ENCODE peak calls at places on chromosomes 6 and 20, in ten cellular contexts. B is fibroblast of the conjunctiva, C is mesothelial cell of epicardium, U is dorsolateral prefrontal cortex, X is foreskin fibroblast, L is NCI-H1694, R is IMR-90, S is WTC11, W is NCI-H2081, P is RWPE1. J is an unnamed sample.

GRCh38 chr6:24117016-24117415 is 9.0 kb upstream of the NRSN1 start:
- DNase-seq in B (no peak), C (no peak), U (no peak), X (no peak), L (no peak), R (no peak), S (no peak), W (no peak), P (no peak), J (no peak)

GRCh38 chr6:125745281-125746018 is 4.0 kb upstream of the HEY2 start:
- DNase-seq in B (no peak), C (no peak), U (no peak), X (no peak), L (no peak), R (no peak), S (peak), W (no peak), P (no peak), J (no peak)

GRCh38 chr6:7390218-7390878 is 740 bp downstream of the RIOK1 start:
- DNase-seq in B (no peak), C (no peak), U (no peak), X (peak), L (no peak), R (peak), S (no peak), W (no peak), P (no peak), J (peak)

GRCh38 chr6:168117942-168118341 is 38.9 kb upstream of the FRMD1 start:
- DNase-seq in B (no peak), C (no peak), U (peak), X (no peak), L (no peak), R (no peak), S (no peak), W (no peak), P (no peak), J (no peak)

GRCh38 chr6:21831531-21832291 is 238.2 kb downstream of the SOX4 start:
- DNase-seq in B (no peak), C (no peak), U (no peak), X (no peak), L (no peak), R (peak), S (no peak), W (no peak), P (no peak), J (no peak)

GRCh38 chr6:9360881-9361280 is 925.5 kb upstream of the SLC35B3 start:
- DNase-seq in B (no peak), C (no peak), U (no peak), X (peak), L (no peak), R (peak), S (no peak), W (no peak), P (no peak), J (no peak)

GRCh38 chr20:36919715-36920333 is 31.7 kb downstream of the SAMHD1 start:
- DNase-seq in B (peak), C (no peak), U (no peak), X (peak), L (peak), R (peak), S (no peak), W (peak), P (peak), J (peak)

GRCh38 chr6:33317418-33317667 is 201 bp downstream of the ZBTB22 start:
- DNase-seq in B (no peak), C (no peak), U (no peak), X (no peak), L (no peak), R (no peak), S (peak), W (no peak), P (peak), J (no peak)

GRCh38 chr6:17120019-17120418 is 18.2 kb downstream of the STMND1 start:
- DNase-seq in B (no peak), C (no peak), U (no peak), X (no peak), L (no peak), R (peak), S (no peak), W (no peak), P (no peak), J (no peak)

GRCh38 chr20:54340667-54341081 is 132.8 kb downstream of the PFDN4 start:
- DNase-seq in B (peak), C (no peak), U (no peak), X (peak), L (no peak), R (peak), S (no peak), W (no peak), P (peak), J (no peak)

GRCh38 chr6:111727798-111728197 is 122.1 kb upstream of the TRAF3IP2 start:
- DNase-seq in B (no peak), C (no peak), U (no peak), X (peak), L (peak), R (peak), S (no peak), W (no peak), P (no peak), J (no peak)

GRCh38 chr6:50610562-50610961 is 102.8 kb upstream of the TFAP2D start:
- DNase-seq in B (no peak), C (no peak), U (no peak), X (no peak), L (no peak), R (no peak), S (no peak), W (no peak), P (no peak), J (no peak)

GRCh38 chr20:9978395-9979004 is 56.3 kb upstream of the ANKEF1 start:
- DNase-seq in B (peak), C (no peak), U (peak), X (peak), L (peak), R (peak), S (no peak), W (peak), P (peak), J (peak)

GRCh38 chr6:13357551-13358075 is 29.3 kb upstream of the TBC1D7 start:
- DNase-seq in B (no peak), C (no peak), U (peak), X (peak), L (no peak), R (peak), S (peak), W (no peak), P (no peak), J (no peak)

GRCh38 chr6:109296305-109296915 is 85.9 kb downstream of the CD164 start:
- DNase-seq in B (no peak), C (no peak), U (no peak), X (peak), L (no peak), R (no peak), S (no peak), W (no peak), P (no peak), J (no peak)

GRCh38 chr6:84825461-84825860 is 61.1 kb upstream of the TBX18 start:
- DNase-seq in B (no peak), C (no peak), U (no peak), X (peak), L (no peak), R (no peak), S (no peak), W (no peak), P (peak), J (no peak)

GRCh38 chr20:53555081-53555480 is 38.6 kb downstream of the ZNF217 start:
- DNase-seq in B (no peak), C (no peak), U (no peak), X (no peak), L (no peak), R (no peak), S (no peak), W (no peak), P (no peak), J (no peak)

GRCh38 chr6:138541793-138542481 is 42.6 kb upstream of the NHSL1 start:
- DNase-seq in B (no peak), C (no peak), U (no peak), X (peak), L (no peak), R (no peak), S (no peak), W (no peak), P (no peak), J (no peak)

GRCh38 chr6:7148100-7148822 is 40.5 kb downstream of the RREB1 start:
- DNase-seq in B (no peak), C (no peak), U (no peak), X (peak), L (no peak), R (peak), S (no peak), W (no peak), P (peak), J (no peak)

GRCh38 chr6:35016417-35017221 is 124.5 kb downstream of the TCP11 start:
- DNase-seq in B (peak), C (no peak), U (no peak), X (peak), L (no peak), R (peak), S (no peak), W (no peak), P (no peak), J (no peak)

GRCh38 chr6:80259113-80259512 is 152.6 kb downstream of the BCKDHB start:
- DNase-seq in B (no peak), C (no peak), U (no peak), X (no peak), L (no peak), R (no peak), S (no peak), W (no peak), P (no peak), J (no peak)

GRCh38 chr6:157273756-157274088 is 49.6 kb downstream of the TMEM242 start:
- DNase-seq in B (no peak), C (no peak), U (no peak), X (peak), L (no peak), R (peak), S (peak), W (peak), P (no peak), J (peak)

GRCh38 chr20:62307226-62308101 is 4.7 kb downstream of the ADRM1 start:
- DNase-seq in B (no peak), C (no peak), U (no peak), X (no peak), L (no peak), R (no peak), S (no peak), W (no peak), P (no peak), J (no peak)

GRCh38 chr6:93454533-93454932 is 35.2 kb upstream of the EPHA7 start:
- DNase-seq in B (no peak), C (no peak), U (no peak), X (no peak), L (no peak), R (no peak), S (peak), W (no peak), P (no peak), J (no peak)

GRCh38 chr6:20379231-20379630 is 22.4 kb upstream of the E2F3 start:
- DNase-seq in B (no peak), C (no peak), U (no peak), X (peak), L (no peak), R (no peak), S (no peak), W (no peak), P (no peak), J (no peak)

GRCh38 chr20:50526403-50526989 is 16.3 kb downstream of the PTPN1 start:
- DNase-seq in B (no peak), C (no peak), U (no peak), X (no peak), L (no peak), R (peak), S (no peak), W (no peak), P (no peak), J (no peak)

GRCh38 chr6:168004023-168004422 is 6.6 kb downstream of the KIF25 start:
- DNase-seq in B (no peak), C (no peak), U (no peak), X (no peak), L (no peak), R (no peak), S (no peak), W (no peak), P (no peak), J (no peak)

GRCh38 chr6:105994522-105995402 is 91.4 kb upstream of the PRDM1 start:
- DNase-seq in B (peak), C (no peak), U (no peak), X (peak), L (no peak), R (peak), S (peak), W (no peak), P (peak), J (no peak)

GRCh38 chr20:46523108-46523507 is 9.7 kb upstream of the ZNF334 start:
- DNase-seq in B (no peak), C (no peak), U (no peak), X (no peak), L (no peak), R (no peak), S (no peak), W (no peak), P (no peak), J (no peak)

GRCh38 chr6:137043710-137044365 is 927 bp downstream of the IL20RA start:
- DNase-seq in B (no peak), C (no peak), U (no peak), X (peak), L (no peak), R (peak), S (peak), W (peak), P (peak), J (peak)

GRCh38 chr6:47654255-47654654 is 44.1 kb upstream of the ADGRF4 start:
- DNase-seq in B (no peak), C (no peak), U (no peak), X (no peak), L (no peak), R (no peak), S (no peak), W (no peak), P (no peak), J (no peak)

GRCh38 chr6:47168176-47168575 is 126.0 kb upstream of the ADGRF1 start:
- DNase-seq in B (peak), C (no peak), U (no peak), X (peak), L (no peak), R (peak), S (no peak), W (no peak), P (peak), J (no peak)

GRCh38 chr20:8718214-8718613 is 350.7 kb upstream of the PLCB4 start:
- DNase-seq in B (no peak), C (no peak), U (no peak), X (no peak), L (no peak), R (no peak), S (no peak), W (no peak), P (no peak), J (no peak)

GRCh38 chr6:37033255-37033654 is 27.8 kb downstream of the FGD2 start:
- DNase-seq in B (no peak), C (no peak), U (no peak), X (peak), L (no peak), R (peak), S (no peak), W (no peak), P (no peak), J (no peak)

GRCh38 chr6:17394192-17394611 is 807 bp downstream of the CAP2 start:
- DNase-seq in B (no peak), C (peak), U (no peak), X (peak), L (no peak), R (peak), S (peak), W (peak), P (peak), J (peak)

GRCh38 chr6:136950436-136950835 is 28.3 kb downstream of the SLC35D3 start:
- DNase-seq in B (no peak), C (no peak), U (no peak), X (peak), L (no peak), R (peak), S (no peak), W (no peak), P (no peak), J (no peak)

GRCh38 chr6:40909811-40910210 is 129.2 kb downstream of the UNC5CL start:
- DNase-seq in B (no peak), C (no peak), U (no peak), X (no peak), L (no peak), R (no peak), S (no peak), W (no peak), P (peak), J (no peak)

GRCh38 chr20:5691918-5692618 is 58.1 kb upstream of the SHLD1 start:
- DNase-seq in B (no peak), C (no peak), U (no peak), X (no peak), L (no peak), R (no peak), S (no peak), W (peak), P (no peak), J (no peak)

J was measured in SK-N-DZ.